ENCODE peak calls at places on chromosomes 2 and 18, in four cellular contexts. T is A549, Q is HepG2, I is K562. M is an unnamed sample.

GRCh38 chr2:17658251-17658843 is 95.3 kb downstream of the SMC6 start:
- DNase-seq in I (no peak), Q (no peak), T (no peak), M (no peak)

GRCh38 chr2:37987098-37987497 is 62.0 kb downstream of the RMDN2 start:
- DNase-seq in I (no peak), Q (no peak), T (no peak), M (no peak)

GRCh38 chr2:10909996-10910341 is 1.8 kb upstream of the KCNF1 start:
- DNase-seq in I (no peak), Q (no peak), T (no peak), M (no peak)

GRCh38 chr2:100394111-100394641 is 23.3 kb downstream of the CHST10 start:
- DNase-seq in Q (no peak), I (no peak), T (no peak), M (no peak)

GRCh38 chr18:8998481-8999217 is 103.8 kb upstream of the NDUFV2 start:
- DNase-seq in I (peak), Q (no peak), T (no peak), M (no peak)

GRCh38 chr2:34105015-34105767 is 506.1 kb upstream of the FAM98A start:
- DNase-seq in Q (no peak), T (peak), I (no peak), M (no peak)

GRCh38 chr18:75844102-75844604 is 416.6 kb upstream of the SMIM21 start:
- DNase-seq in I (no peak), T (no peak), Q (no peak), M (no peak)

GRCh38 chr2:8234757-8235374 is 447.0 kb upstream of the ID2 start:
- DNase-seq in T (no peak), I (no peak), Q (no peak), M (no peak)

GRCh38 chr2:36480028-36480427 is 117.9 kb downstream of the FEZ2 start:
- DNase-seq in I (no peak), T (no peak), Q (no peak), M (no peak)

GRCh38 chr2:241001413-241002274 is 3.2 kb downstream of the SNED1 start:
- DNase-seq in Q (no peak), T (no peak), I (no peak), M (no peak)

GRCh38 chr2:242027676-242028450 is 158.3 kb downstream of the RTP5 start:
- DNase-seq in Q (no peak), I (no peak), T (no peak), M (no peak)

GRCh38 chr2:216081-216480 is 47.8 kb downstream of the SH3YL1 start:
- DNase-seq in T (no peak), Q (no peak), I (no peak), M (no peak)

GRCh38 chr2:102185347-102185746 is 1.5 kb upstream of the IL1RL2 start:
- DNase-seq in T (peak), Q (no peak), I (no peak), M (no peak)

GRCh38 chr18:32922951-32923430 is 150.2 kb upstream of the KLHL14 start:
- DNase-seq in Q (no peak), T (no peak), I (no peak), M (no peak)

GRCh38 chr2:78814331-78814986 is 211.0 kb upstream of the REG3G start:
- DNase-seq in Q (no peak), T (no peak), I (no peak), M (no peak)

GRCh38 chr2:10305254-10305635 is 2.5 kb downstream of the HPCAL1 start:
- DNase-seq in Q (no peak), T (no peak), I (no peak), M (no peak)

GRCh38 chr18:3985030-3985429 is 470.1 kb downstream of the DLGAP1 start:
- DNase-seq in T (no peak), I (no peak), Q (no peak), M (no peak)

GRCh38 chr18:35756506-35757117 is 175.1 kb downstream of the GALNT1 start:
- DNase-seq in Q (peak), T (peak), I (peak), M (peak)

GRCh38 chr2:61538179-61538919 is at the start of gene XPO1:
- DNase-seq in I (peak), T (peak), Q (peak), M (peak)

GRCh38 chr18:8538935-8539334 is 70.3 kb upstream of the RAB12 start:
- DNase-seq in I (peak), T (no peak), Q (no peak), M (no peak)

GRCh38 chr2:48991415-48992131 is 162.7 kb downstream of the FSHR start:
- DNase-seq in Q (no peak), I (no peak), T (no peak), M (no peak)

GRCh38 chr18:9422816-9423519 is 52.3 kb upstream of the RALBP1 start:
- DNase-seq in Q (no peak), I (no peak), T (no peak), M (no peak)

GRCh38 chr2:79849241-79849640 is 336.4 kb downstream of the CTNNA2 start:
- DNase-seq in Q (no peak), I (no peak), T (no peak), M (no peak)

GRCh38 chr18:63648241-63648640 is 4.2 kb upstream of the SERPINB4 start:
- DNase-seq in Q (no peak), T (no peak), I (no peak), M (no peak)

GRCh38 chr2:186737737-186738508 is 44.1 kb downstream of the FAM171B start:
- DNase-seq in Q (no peak), T (no peak), I (no peak), M (no peak)

GRCh38 chr18:55302337-55302833 is 285.6 kb downstream of the TCF4 start:
- DNase-seq in Q (no peak), T (no peak), I (peak), M (no peak)

GRCh38 chr2:84532291-84532690 is 16.0 kb downstream of the DNAH6 start:
- DNase-seq in T (no peak), I (no peak), Q (no peak), M (no peak)

GRCh38 chr2:196068271-196069209 is at the start of gene DNAH7:
- DNase-seq in T (peak), I (peak), Q (peak), M (peak)
- TF ChIP-seq NR3C1 in T (no peak), I (no peak), Q (no peak), M (no peak)

DNA sequence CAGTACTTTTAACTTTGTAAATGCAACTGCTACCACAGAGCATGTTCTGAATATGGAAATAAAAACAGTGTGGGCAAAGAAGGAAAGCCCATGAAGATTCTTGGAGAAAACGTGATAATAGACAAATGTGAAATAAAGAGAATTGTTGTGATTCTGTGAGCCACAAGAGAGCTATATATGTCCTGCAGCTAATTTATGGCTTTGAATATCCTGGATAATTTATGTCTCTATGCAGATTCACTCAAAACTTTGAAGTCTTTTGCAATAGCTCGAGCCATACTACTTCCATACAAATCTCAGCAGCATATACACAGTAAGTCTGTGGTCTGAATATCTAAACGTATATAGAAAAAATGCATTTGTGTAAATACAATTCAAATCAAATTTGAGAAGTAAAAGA is 106.9 kb downstream of the CSRNP3 start:
- DNase-seq in T (no peak), I (no peak), Q (no peak), M (no peak)
- TF ChIP-seq HMGXB4 in T (no peak), I (no peak), Q (no peak), M (no peak)

DNA sequence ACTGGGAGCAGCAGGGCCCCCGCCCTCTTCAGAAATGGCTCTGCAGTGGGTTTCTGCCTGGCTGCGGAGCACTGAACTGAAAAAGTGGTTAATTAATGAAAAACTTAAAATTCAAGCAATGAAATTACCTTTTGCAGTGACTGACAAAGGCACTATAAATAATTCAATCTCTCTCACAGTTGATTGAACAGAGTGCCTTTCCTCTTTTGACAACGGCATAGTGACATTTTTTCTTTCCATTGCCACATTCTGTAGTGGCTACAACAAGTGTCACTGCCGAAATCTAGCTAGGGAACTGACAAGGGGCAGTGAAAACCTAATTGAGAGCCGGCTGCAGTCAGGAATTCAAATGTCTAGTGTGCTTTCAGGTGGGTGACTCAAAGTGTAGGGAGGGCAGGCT is 353.3 kb downstream of the ALK start:
- DNase-seq in T (no peak), Q (no peak), I (no peak), M (no peak)
- TF ChIP-seq NR3C1 in T (no peak), Q (no peak), I (no peak), M (no peak)

DNA sequence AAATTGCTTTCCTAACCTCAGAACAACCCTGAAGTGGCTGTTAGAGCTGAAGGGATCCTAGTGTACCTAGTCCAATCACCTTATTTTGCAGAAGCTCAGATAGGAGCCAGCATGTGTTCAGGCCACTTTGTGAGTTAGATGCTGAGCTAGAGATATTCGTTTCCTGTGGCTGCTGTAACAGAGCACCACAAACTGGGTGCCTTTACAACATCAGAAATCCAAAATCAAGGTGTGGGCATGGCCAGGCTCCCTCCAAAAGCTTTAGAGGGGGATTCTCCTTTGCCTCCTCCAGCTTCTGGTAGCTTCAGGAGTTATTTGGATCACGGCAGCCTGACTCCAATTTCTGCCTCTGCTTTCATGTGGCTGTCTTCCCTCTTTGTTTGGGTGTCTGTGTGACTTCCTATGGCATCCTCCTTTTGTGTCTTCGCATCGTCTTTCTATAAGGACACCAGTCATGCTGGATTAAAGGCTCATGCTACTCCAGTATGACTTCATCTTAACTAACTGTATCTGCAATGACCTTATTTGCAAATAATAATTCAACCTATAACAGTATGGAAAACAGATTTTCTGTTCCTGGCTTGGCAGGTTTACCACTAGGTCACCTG is 86.3 kb upstream of the TGFA start:
- DNase-seq in T (no peak), Q (no peak), I (no peak), M (no peak)
- TF ChIP-seq HMGXB4 in T (no peak), Q (no peak), I (no peak), M (no peak)

GRCh38 chr2:224552771-224553170 is 32.4 kb downstream of the CUL3 start:
- DNase-seq in T (no peak), I (no peak), Q (no peak), M (no peak)
- TF ChIP-seq NR3C1 in T (no peak), I (no peak), Q (no peak), M (no peak)

GRCh38 chr2:44789971-44790721 is 151.4 kb upstream of the SIX3 start:
- DNase-seq in I (no peak), Q (no peak), T (no peak), M (no peak)

GRCh38 chr2:44789446-44789845 is 152.1 kb upstream of the SIX3 start:
- DNase-seq in T (no peak), I (no peak), Q (no peak), M (no peak)

GRCh38 chr2:44798139-44798659 is 143.3 kb upstream of the SIX3 start:
- DNase-seq in T (no peak), Q (no peak), I (no peak), M (no peak)

GRCh38 chr2:44796771-44797170 is 144.7 kb upstream of the SIX3 start:
- DNase-seq in I (no peak), T (no peak), Q (no peak), M (no peak)

GRCh38 chr2:44793322-44793870 is 148.1 kb upstream of the SIX3 start:
- DNase-seq in Q (no peak), T (peak), I (no peak), M (peak)
- TF ChIP-seq HMGXB4 in Q (no peak), T (no peak), I (no peak), M (no peak)

DNA sequence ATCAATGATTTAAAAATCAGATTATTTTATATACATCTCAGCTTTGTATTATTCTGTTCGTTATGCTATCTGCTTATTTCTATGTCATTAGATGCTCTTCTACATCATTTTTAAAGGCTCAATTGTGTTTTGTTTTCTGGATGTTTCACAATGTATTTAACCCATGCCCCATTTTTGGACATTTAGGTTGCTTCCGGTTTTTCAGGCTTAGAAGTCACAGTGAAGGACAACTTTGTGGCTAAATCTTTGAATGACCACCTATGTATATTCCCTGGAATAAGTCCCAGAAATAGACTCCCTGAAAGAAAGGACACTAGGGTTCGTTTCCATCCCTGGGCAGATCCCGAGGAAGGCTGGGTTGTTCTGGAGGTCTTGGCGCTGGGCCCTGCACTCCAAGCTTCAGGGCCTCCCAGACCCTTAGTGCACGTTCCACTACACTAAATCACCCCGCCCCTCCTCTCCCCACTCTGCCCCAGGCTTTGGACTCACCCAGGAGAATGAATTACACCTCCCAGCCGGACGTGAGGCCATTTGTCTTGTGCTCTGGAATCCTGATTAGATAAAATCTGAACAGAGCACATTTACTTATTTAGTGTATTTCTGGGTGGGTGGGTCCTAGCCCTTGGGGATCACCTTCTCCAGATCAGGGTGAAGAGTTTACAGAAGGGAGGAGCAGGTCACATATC is 188.2 kb downstream of the ZFP36L2 start:
- DNase-seq in Q (peak), I (peak), T (no peak), M (no peak)
- TF ChIP-seq NR3C1 in Q (no peak), I (no peak), T (no peak), M (no peak)

M was measured in WTC11.